ENCODE peak calls at places on chromosome 10, in seven cellular contexts. One of them, this sample, is unnamed.
A peak's percentile ranks its signal among the peaks of the same experiment; 100 is the strongest.

GRCh38 chr10:108982141-108982540 is 941.2 kb downstream of the XPNPEP1 start:
- DNase-seq in trophoblast cell: no peak
- DNase-seq in H9: no peak
- DNase-seq in neuronal stem cell: no peak
- DNase-seq in mesendoderm: peak; percentile 3
- DNase-seq in IMR-90: no peak
- DNase-seq in H1: no peak
- DNase-seq in this sample: peak; percentile 80

GRCh38 chr10:14010083-14010551 is 320.6 kb downstream of the FRMD4A start:
- DNase-seq in trophoblast cell: no peak
- DNase-seq in H9: no peak
- DNase-seq in neuronal stem cell: no peak
- DNase-seq in mesendoderm: peak; percentile 63
- DNase-seq in IMR-90: peak; percentile 86
- DNase-seq in H1: no peak
- DNase-seq in this sample: peak; percentile 58

GRCh38 chr10:23968296-23968695 is 240.6 kb upstream of the KIAA1217 start:
- DNase-seq in trophoblast cell: no peak
- DNase-seq in H9: no peak
- DNase-seq in neuronal stem cell: no peak
- DNase-seq in mesendoderm: no peak
- DNase-seq in IMR-90: no peak
- DNase-seq in H1: no peak
- DNase-seq in this sample: no peak

GRCh38 chr10:92760609-92761008 is 70.9 kb downstream of the HHEX start:
- DNase-seq in trophoblast cell: no peak
- DNase-seq in H9: no peak
- DNase-seq in neuronal stem cell: no peak
- DNase-seq in mesendoderm: no peak
- DNase-seq in IMR-90: peak; percentile 82
- DNase-seq in H1: no peak
- DNase-seq in this sample: peak; percentile 76

GRCh38 chr10:103153302-103153759 is 39.7 kb downstream of the NT5C2 start:
- DNase-seq in trophoblast cell: no peak
- DNase-seq in H9: no peak
- DNase-seq in neuronal stem cell: no peak
- DNase-seq in mesendoderm: peak; percentile 62
- DNase-seq in IMR-90: peak; percentile 36
- DNase-seq in H1: no peak
- DNase-seq in this sample: peak; percentile 35

GRCh38 chr10:33163941-33164824 is 170.3 kb downstream of the NRP1 start:
- DNase-seq in trophoblast cell: no peak
- DNase-seq in H9: no peak
- DNase-seq in neuronal stem cell: no peak
- DNase-seq in mesendoderm: peak; percentile 58
- DNase-seq in IMR-90: no peak
- DNase-seq in H1: no peak
- DNase-seq in this sample: peak; percentile 14

GRCh38 chr10:24674892-24675632 is 48.6 kb downstream of the ARHGAP21 start:
- DNase-seq in trophoblast cell: peak; percentile 52
- DNase-seq in H9: no peak
- DNase-seq in neuronal stem cell: no peak
- DNase-seq in mesendoderm: no peak
- DNase-seq in IMR-90: no peak
- DNase-seq in H1: no peak
- DNase-seq in this sample: no peak

GRCh38 chr10:99667108-99667751 is 7.9 kb downstream of the ENTPD7 start:
- DNase-seq in trophoblast cell: no peak
- DNase-seq in H9: no peak
- DNase-seq in neuronal stem cell: no peak
- DNase-seq in mesendoderm: no peak
- DNase-seq in IMR-90: peak; percentile 92
- DNase-seq in H1: no peak
- DNase-seq in this sample: peak; percentile 89

GRCh38 chr10:101091546-101092290 is 29.9 kb downstream of the KAZALD1 start:
- DNase-seq in trophoblast cell: no peak
- DNase-seq in H9: no peak
- DNase-seq in neuronal stem cell: no peak
- DNase-seq in mesendoderm: no peak
- DNase-seq in IMR-90: no peak
- DNase-seq in H1: no peak
- DNase-seq in this sample: no peak

GRCh38 chr10:31321396-31321941 is 2.5 kb downstream of the ZEB1 start:
- DNase-seq in trophoblast cell: no peak
- DNase-seq in H9: no peak
- DNase-seq in neuronal stem cell: no peak
- DNase-seq in mesendoderm: no peak
- DNase-seq in IMR-90: peak; percentile 24
- DNase-seq in H1: no peak
- DNase-seq in this sample: peak; percentile 33

GRCh38 chr10:7233259-7233991 is 177.4 kb downstream of the SFMBT2 start:
- DNase-seq in trophoblast cell: peak; percentile 83
- DNase-seq in H9: no peak
- DNase-seq in neuronal stem cell: no peak
- DNase-seq in mesendoderm: peak; percentile 13
- DNase-seq in IMR-90: no peak
- DNase-seq in H1: no peak
- DNase-seq in this sample: peak; percentile 15

GRCh38 chr10:28796606-28797512 is 119.5 kb downstream of the BAMBI start:
- DNase-seq in trophoblast cell: no peak
- DNase-seq in H9: no peak
- DNase-seq in neuronal stem cell: no peak
- DNase-seq in mesendoderm: no peak
- DNase-seq in IMR-90: peak; percentile 83
- DNase-seq in H1: no peak
- DNase-seq in this sample: peak; percentile 77

GRCh38 chr10:105837951-105838350 is 1196.9 kb downstream of the SORCS3 start:
- DNase-seq in trophoblast cell: no peak
- DNase-seq in H9: no peak
- DNase-seq in neuronal stem cell: no peak
- DNase-seq in mesendoderm: peak; percentile 13
- DNase-seq in IMR-90: no peak
- DNase-seq in H1: no peak
- DNase-seq in this sample: peak; percentile 1

GRCh38 chr10:101939273-101939635 is 95.7 kb upstream of the KCNIP2 start:
- DNase-seq in trophoblast cell: peak; percentile 78
- DNase-seq in H9: no peak
- DNase-seq in neuronal stem cell: no peak
- DNase-seq in mesendoderm: no peak
- DNase-seq in IMR-90: peak; percentile 96
- DNase-seq in H1: no peak
- DNase-seq in this sample: peak; percentile 91

GRCh38 chr10:125159486-125159931 is 854 bp downstream of the CTBP2 start:
- DNase-seq in trophoblast cell: peak; percentile 57
- DNase-seq in H9: no peak
- DNase-seq in neuronal stem cell: no peak
- DNase-seq in mesendoderm: no peak
- DNase-seq in IMR-90: no peak
- DNase-seq in H1: peak; percentile 48
- DNase-seq in this sample: peak; percentile 33

GRCh38 chr10:79446451-79447020 is 1.1 kb upstream of the ZCCHC24 start:
- DNase-seq in trophoblast cell: peak; percentile 31
- DNase-seq in H9: peak; percentile 67
- DNase-seq in neuronal stem cell: peak; percentile 68
- DNase-seq in mesendoderm: no peak
- DNase-seq in IMR-90: no peak
- DNase-seq in H1: peak; percentile 74
- DNase-seq in this sample: no peak

GRCh38 chr10:124719213-124719851 is 24.8 kb downstream of the FAM53B start:
- DNase-seq in trophoblast cell: peak; percentile 26
- DNase-seq in H9: no peak
- DNase-seq in neuronal stem cell: no peak
- DNase-seq in mesendoderm: peak; percentile 63
- DNase-seq in IMR-90: peak; percentile 52
- DNase-seq in H1: no peak
- DNase-seq in this sample: no peak

GRCh38 chr10:17431871-17432311 is 22.5 kb downstream of the ST8SIA6 start:
- DNase-seq in trophoblast cell: no peak
- DNase-seq in H9: no peak
- DNase-seq in neuronal stem cell: no peak
- DNase-seq in mesendoderm: no peak
- DNase-seq in IMR-90: peak; percentile 70
- DNase-seq in H1: peak; percentile 7
- DNase-seq in this sample: no peak

GRCh38 chr10:28681345-28681763 is 4.0 kb downstream of the BAMBI start:
- DNase-seq in trophoblast cell: no peak
- DNase-seq in H9: no peak
- DNase-seq in neuronal stem cell: no peak
- DNase-seq in mesendoderm: peak; percentile 40
- DNase-seq in IMR-90: no peak
- DNase-seq in H1: no peak
- DNase-seq in this sample: peak; percentile 38

GRCh38 chr10:70478191-70479160 is at the start of gene PALD1:
- DNase-seq in trophoblast cell: peak; percentile 15
- DNase-seq in H9: peak; percentile 80
- DNase-seq in neuronal stem cell: peak; percentile 69
- DNase-seq in mesendoderm: peak; percentile 86
- DNase-seq in IMR-90: no peak
- DNase-seq in H1: peak; percentile 89
- DNase-seq in this sample: peak; percentile 28

GRCh38 chr10:93299606-93300353 is 182.4 kb downstream of the MYOF start:
- DNase-seq in trophoblast cell: peak; percentile 29
- DNase-seq in H9: no peak
- DNase-seq in neuronal stem cell: no peak
- DNase-seq in mesendoderm: no peak
- DNase-seq in IMR-90: peak; percentile 74
- DNase-seq in H1: no peak
- DNase-seq in this sample: no peak

GRCh38 chr10:52308251-52309031 is 5.6 kb upstream of the DKK1 start:
- DNase-seq in trophoblast cell: peak; percentile 63
- DNase-seq in H9: peak; percentile 75
- DNase-seq in neuronal stem cell: peak; percentile 75
- DNase-seq in mesendoderm: peak; percentile 86
- DNase-seq in IMR-90: peak; percentile 78
- DNase-seq in H1: peak; percentile 77
- DNase-seq in this sample: peak; percentile 78

DNA sequence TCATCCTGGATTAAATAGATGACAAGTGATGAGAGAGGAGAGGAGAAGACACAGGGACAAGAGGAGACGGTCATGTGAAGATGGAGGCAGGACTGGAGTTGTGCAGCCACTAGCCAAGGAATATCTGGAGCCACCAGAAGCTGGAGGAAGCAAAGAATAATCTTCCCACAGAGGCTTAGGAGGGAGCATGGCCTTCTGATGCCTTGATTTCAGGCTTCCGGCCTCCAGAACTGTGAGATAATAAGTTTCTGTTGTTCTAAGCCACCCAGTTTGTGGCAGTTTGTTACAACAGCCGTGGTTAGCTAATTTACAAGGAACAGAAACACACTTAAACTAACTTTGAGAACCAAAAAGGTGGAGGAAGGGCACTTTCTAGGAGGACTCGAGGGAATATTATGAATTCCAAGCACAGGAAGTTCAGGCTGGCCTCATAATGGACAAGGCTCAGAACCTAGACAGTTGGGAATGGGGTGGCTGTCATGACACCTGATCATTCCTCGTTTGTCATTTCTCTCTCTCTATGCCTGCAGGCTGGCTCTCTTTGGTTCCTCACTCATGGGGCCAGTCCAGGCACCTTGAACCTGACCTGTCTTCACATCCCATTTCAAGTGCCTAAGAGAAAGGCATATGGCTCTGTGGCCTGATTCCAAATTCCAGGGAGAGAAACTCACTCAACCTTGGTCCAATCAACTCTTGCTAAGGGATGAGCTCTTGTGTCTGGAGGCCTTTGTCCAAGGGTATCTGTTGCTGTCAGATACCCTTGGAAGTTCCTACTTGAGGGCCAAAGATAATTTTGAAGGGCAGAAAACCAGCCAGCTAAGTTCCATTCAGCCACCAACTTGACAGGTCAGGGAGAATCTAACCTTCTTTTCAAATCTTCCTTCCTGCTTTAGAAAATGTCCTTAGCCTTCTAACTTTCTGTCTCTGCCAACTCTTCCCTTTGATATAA is 33.5 kb upstream of the PDZD8 start:
- DNase-seq in trophoblast cell: no peak
- DNase-seq in H9: no peak
- DNase-seq in neuronal stem cell: no peak
- DNase-seq in mesendoderm: no peak
- DNase-seq in IMR-90: no peak
- DNase-seq in H1: no peak
- DNase-seq in this sample: no peak
- H3K4me2 ChIP-seq in trophoblast cell: no peak overlapping the region
- H3K4me2 ChIP-seq in H9: no peak overlapping the region
- H3K4me2 ChIP-seq in neuronal stem cell: no peak overlapping the region
- H3K4me2 ChIP-seq in mesendoderm: no peak overlapping the region
- H3K4me2 ChIP-seq in IMR-90: no peak overlapping the region
- H3K4me2 ChIP-seq in H1: no peak overlapping the region
- H3K4me2 ChIP-seq in this sample: no peak overlapping the region

GRCh38 chr10:64465653-64466052 is 944.5 kb downstream of the REEP3 start:
- DNase-seq in trophoblast cell: no peak
- DNase-seq in H9: no peak
- DNase-seq in neuronal stem cell: no peak
- DNase-seq in mesendoderm: no peak
- DNase-seq in IMR-90: no peak
- DNase-seq in H1: no peak
- DNase-seq in this sample: no peak
- H3K18ac ChIP-seq in trophoblast cell: no peak overlapping the region
- H3K18ac ChIP-seq in H9: no peak overlapping the region
- H3K18ac ChIP-seq in neuronal stem cell: no peak overlapping the region
- H3K18ac ChIP-seq in mesendoderm: no peak overlapping the region
- H3K18ac ChIP-seq in IMR-90: no peak overlapping the region
- H3K18ac ChIP-seq in H1: no peak overlapping the region
- H3K18ac ChIP-seq in this sample: no peak overlapping the region

DNA sequence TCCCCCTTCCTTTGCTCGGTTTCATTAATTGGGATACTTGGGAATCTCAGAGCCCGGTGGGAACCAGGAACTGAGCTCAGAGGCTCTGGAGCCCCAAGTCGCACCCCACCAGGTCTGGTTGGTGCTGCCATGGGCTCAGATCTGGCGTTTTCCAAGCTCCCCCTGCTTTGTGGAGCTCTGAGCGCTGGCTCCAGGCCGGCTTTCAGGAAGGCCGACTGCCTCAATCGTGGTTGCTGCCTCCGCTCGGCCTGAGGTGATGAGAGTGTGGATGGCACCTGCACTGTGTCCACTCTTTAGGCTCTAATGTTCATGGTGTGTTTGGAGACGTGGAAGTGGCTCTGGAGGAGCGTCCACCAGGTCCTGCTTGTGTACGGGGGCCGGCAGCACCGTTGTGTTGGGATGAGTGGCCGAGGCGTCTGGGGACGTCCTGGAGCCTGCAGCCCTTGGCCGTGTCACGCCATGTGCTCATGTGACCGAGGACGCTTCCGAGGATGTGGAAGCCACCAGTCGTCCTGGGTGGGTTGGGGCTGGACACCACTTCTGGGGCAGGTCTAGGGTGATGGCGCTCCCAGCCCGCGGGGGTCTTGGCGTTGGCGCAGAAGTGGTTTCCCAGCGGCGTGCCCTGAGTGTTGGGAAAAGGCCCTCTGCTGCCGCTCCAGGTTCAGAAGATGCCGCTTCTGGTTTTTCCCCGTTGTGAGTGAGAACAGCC is 8.2 kb downstream of the INPP5A start:
- DNase-seq in trophoblast cell: no peak
- DNase-seq in H9: no peak
- DNase-seq in neuronal stem cell: no peak
- DNase-seq in mesendoderm: no peak
- DNase-seq in IMR-90: no peak
- DNase-seq in H1: no peak
- DNase-seq in this sample: no peak
- H2BK5ac ChIP-seq in trophoblast cell: no peak overlapping the region
- H2BK5ac ChIP-seq in H9: no peak overlapping the region
- H2BK5ac ChIP-seq in neuronal stem cell: peak overlapping the region; percentile 39
- H2BK5ac ChIP-seq in mesendoderm: no peak overlapping the region
- H2BK5ac ChIP-seq in IMR-90: no peak overlapping the region
- H2BK5ac ChIP-seq in H1: no peak overlapping the region
- H2BK5ac ChIP-seq in this sample: no peak overlapping the region

GRCh38 chr10:96959733-96960132 is 127.6 kb downstream of the LCOR start:
- DNase-seq in trophoblast cell: no peak
- DNase-seq in H9: no peak
- DNase-seq in neuronal stem cell: no peak
- DNase-seq in mesendoderm: no peak
- DNase-seq in IMR-90: peak; percentile 26
- DNase-seq in H1: no peak
- DNase-seq in this sample: no peak
- H3K4me2 ChIP-seq in trophoblast cell: no peak overlapping the region
- H3K4me2 ChIP-seq in H9: no peak overlapping the region
- H3K4me2 ChIP-seq in neuronal stem cell: no peak overlapping the region
- H3K4me2 ChIP-seq in mesendoderm: no peak overlapping the region
- H3K4me2 ChIP-seq in IMR-90: no peak overlapping the region
- H3K4me2 ChIP-seq in H1: no peak overlapping the region
- H3K4me2 ChIP-seq in this sample: no peak overlapping the region